ENCODE peak calls at places on chromosomes 11 and 22, in four cellular contexts. One of them, this sample, is unnamed.
A peak's percentile ranks its signal among the peaks of the same experiment; 100 is the strongest.

GRCh38 chr11:130451261-130452019 is 3.0 kb downstream of the ADAMTS15 start:
- DNase-seq in stimulated activated naive CD8-positive, alpha-beta T cell treated with anti-CD3 and anti-CD28 coated beads, Interleukin-15, Interleukin-2, amounts not matched to agents 100 U/mL and 50 U/mL, for 24 hours: no peak
- DNase-seq in substantia nigra: no peak
- DNase-seq in occipital lobe: no peak
- DNase-seq in this sample: no peak

GRCh38 chr22:40218723-40219294 is 41.1 kb downstream of the TNRC6B start:
- DNase-seq in stimulated activated naive CD8-positive, alpha-beta T cell treated with anti-CD3 and anti-CD28 coated beads, Interleukin-15, Interleukin-2, amounts not matched to agents 100 U/mL and 50 U/mL, for 24 hours: no peak
- DNase-seq in occipital lobe: no peak
- DNase-seq in substantia nigra: no peak
- DNase-seq in this sample: no peak

GRCh38 chr11:44773351-44773965 is 46.7 kb downstream of the TSPAN18 start:
- DNase-seq in stimulated activated naive CD8-positive, alpha-beta T cell treated with anti-CD3 and anti-CD28 coated beads, Interleukin-15, Interleukin-2, amounts not matched to agents 100 U/mL and 50 U/mL, for 24 hours: no peak
- DNase-seq in occipital lobe: no peak
- DNase-seq in substantia nigra: no peak
- DNase-seq in this sample: no peak

GRCh38 chr22:24834845-24835570 is 29.0 kb downstream of the SGSM1 start:
- DNase-seq in stimulated activated naive CD8-positive, alpha-beta T cell treated with anti-CD3 and anti-CD28 coated beads, Interleukin-15, Interleukin-2, amounts not matched to agents 100 U/mL and 50 U/mL, for 24 hours: no peak
- DNase-seq in substantia nigra: no peak
- DNase-seq in occipital lobe: no peak
- DNase-seq in this sample: no peak

GRCh38 chr11:13008625-13009475 is at the start of gene RASSF10:
- DNase-seq in occipital lobe: no peak
- DNase-seq in substantia nigra: peak; percentile 18
- DNase-seq in stimulated activated naive CD8-positive, alpha-beta T cell treated with anti-CD3 and anti-CD28 coated beads, Interleukin-15, Interleukin-2, amounts not matched to agents 100 U/mL and 50 U/mL, for 24 hours: peak; percentile 19
- DNase-seq in this sample: peak; percentile 65

GRCh38 chr11:32615422-32615821 is 31.8 kb downstream of the EIF3M start:
- DNase-seq in occipital lobe: no peak
- DNase-seq in substantia nigra: no peak
- DNase-seq in stimulated activated naive CD8-positive, alpha-beta T cell treated with anti-CD3 and anti-CD28 coated beads, Interleukin-15, Interleukin-2, amounts not matched to agents 100 U/mL and 50 U/mL, for 24 hours: no peak
- DNase-seq in this sample: no peak

GRCh38 chr11:569273-569885 is 6.9 kb upstream of the PHRF1 start:
- DNase-seq in substantia nigra: no peak
- DNase-seq in stimulated activated naive CD8-positive, alpha-beta T cell treated with anti-CD3 and anti-CD28 coated beads, Interleukin-15, Interleukin-2, amounts not matched to agents 100 U/mL and 50 U/mL, for 24 hours: no peak
- DNase-seq in occipital lobe: no peak
- DNase-seq in this sample: no peak

GRCh38 chr11:110759972-110760381 is 47.7 kb upstream of the ARHGAP20 start:
- DNase-seq in substantia nigra: no peak
- DNase-seq in stimulated activated naive CD8-positive, alpha-beta T cell treated with anti-CD3 and anti-CD28 coated beads, Interleukin-15, Interleukin-2, amounts not matched to agents 100 U/mL and 50 U/mL, for 24 hours: no peak
- DNase-seq in occipital lobe: no peak
- DNase-seq in this sample: no peak

GRCh38 chr11:72598901-72599300 is 75.3 kb downstream of the PDE2A start:
- DNase-seq in occipital lobe: no peak
- DNase-seq in substantia nigra: peak; percentile 23
- DNase-seq in stimulated activated naive CD8-positive, alpha-beta T cell treated with anti-CD3 and anti-CD28 coated beads, Interleukin-15, Interleukin-2, amounts not matched to agents 100 U/mL and 50 U/mL, for 24 hours: no peak
- DNase-seq in this sample: peak; percentile 67

GRCh38 chr11:59200421-59200746 is 12.3 kb downstream of the MPEG1 start:
- DNase-seq in occipital lobe: no peak
- DNase-seq in substantia nigra: no peak
- DNase-seq in stimulated activated naive CD8-positive, alpha-beta T cell treated with anti-CD3 and anti-CD28 coated beads, Interleukin-15, Interleukin-2, amounts not matched to agents 100 U/mL and 50 U/mL, for 24 hours: no peak
- DNase-seq in this sample: no peak

GRCh38 chr22:28942801-28943500 is 59.6 kb downstream of the ZNRF3 start:
- DNase-seq in substantia nigra: no peak
- DNase-seq in occipital lobe: no peak
- DNase-seq in stimulated activated naive CD8-positive, alpha-beta T cell treated with anti-CD3 and anti-CD28 coated beads, Interleukin-15, Interleukin-2, amounts not matched to agents 100 U/mL and 50 U/mL, for 24 hours: no peak
- DNase-seq in this sample: no peak

GRCh38 chr22:35257002-35257320 is 332 bp upstream of the HMGXB4 start:
- DNase-seq in substantia nigra: no peak
- DNase-seq in occipital lobe: no peak
- DNase-seq in stimulated activated naive CD8-positive, alpha-beta T cell treated with anti-CD3 and anti-CD28 coated beads, Interleukin-15, Interleukin-2, amounts not matched to agents 100 U/mL and 50 U/mL, for 24 hours: no peak
- DNase-seq in this sample: no peak

GRCh38 chr11:62372871-62373270 is 35.6 kb downstream of the ASRGL1 start:
- DNase-seq in stimulated activated naive CD8-positive, alpha-beta T cell treated with anti-CD3 and anti-CD28 coated beads, Interleukin-15, Interleukin-2, amounts not matched to agents 100 U/mL and 50 U/mL, for 24 hours: no peak
- DNase-seq in occipital lobe: no peak
- DNase-seq in substantia nigra: no peak
- DNase-seq in this sample: no peak

GRCh38 chr11:59224419-59224928 is 11.7 kb upstream of the MPEG1 start:
- DNase-seq in occipital lobe: no peak
- DNase-seq in substantia nigra: no peak
- DNase-seq in stimulated activated naive CD8-positive, alpha-beta T cell treated with anti-CD3 and anti-CD28 coated beads, Interleukin-15, Interleukin-2, amounts not matched to agents 100 U/mL and 50 U/mL, for 24 hours: no peak
- DNase-seq in this sample: no peak

GRCh38 chr22:33875316-33875715 is 45.0 kb downstream of the LARGE1 start:
- DNase-seq in substantia nigra: no peak
- DNase-seq in stimulated activated naive CD8-positive, alpha-beta T cell treated with anti-CD3 and anti-CD28 coated beads, Interleukin-15, Interleukin-2, amounts not matched to agents 100 U/mL and 50 U/mL, for 24 hours: no peak
- DNase-seq in occipital lobe: no peak
- DNase-seq in this sample: no peak

GRCh38 chr22:39528080-39528661 is 4.4 kb downstream of the RPS19BP1 start:
- DNase-seq in substantia nigra: no peak
- DNase-seq in stimulated activated naive CD8-positive, alpha-beta T cell treated with anti-CD3 and anti-CD28 coated beads, Interleukin-15, Interleukin-2, amounts not matched to agents 100 U/mL and 50 U/mL, for 24 hours: no peak
- DNase-seq in occipital lobe: no peak
- DNase-seq in this sample: no peak

GRCh38 chr11:86370171-86370570 is 4.5 kb upstream of the CCDC81 start:
- DNase-seq in occipital lobe: no peak
- DNase-seq in stimulated activated naive CD8-positive, alpha-beta T cell treated with anti-CD3 and anti-CD28 coated beads, Interleukin-15, Interleukin-2, amounts not matched to agents 100 U/mL and 50 U/mL, for 24 hours: no peak
- DNase-seq in substantia nigra: no peak
- DNase-seq in this sample: no peak

GRCh38 chr11:26323837-26324236 is 8.1 kb upstream of the ANO3 start:
- DNase-seq in substantia nigra: no peak
- DNase-seq in stimulated activated naive CD8-positive, alpha-beta T cell treated with anti-CD3 and anti-CD28 coated beads, Interleukin-15, Interleukin-2, amounts not matched to agents 100 U/mL and 50 U/mL, for 24 hours: no peak
- DNase-seq in occipital lobe: no peak
- DNase-seq in this sample: no peak

GRCh38 chr11:44992181-44992582 is 41.5 kb upstream of the TP53I11 start:
- DNase-seq in substantia nigra: no peak
- DNase-seq in stimulated activated naive CD8-positive, alpha-beta T cell treated with anti-CD3 and anti-CD28 coated beads, Interleukin-15, Interleukin-2, amounts not matched to agents 100 U/mL and 50 U/mL, for 24 hours: no peak
- DNase-seq in occipital lobe: no peak
- DNase-seq in this sample: no peak

GRCh38 chr22:50485221-50486131 is 1.2 kb upstream of the MIOX start:
- DNase-seq in substantia nigra: no peak
- DNase-seq in stimulated activated naive CD8-positive, alpha-beta T cell treated with anti-CD3 and anti-CD28 coated beads, Interleukin-15, Interleukin-2, amounts not matched to agents 100 U/mL and 50 U/mL, for 24 hours: no peak
- DNase-seq in occipital lobe: no peak
- DNase-seq in this sample: no peak

GRCh38 chr11:19116971-19117759 is at the start of gene ZDHHC13:
- DNase-seq in substantia nigra: peak; percentile 83
- DNase-seq in stimulated activated naive CD8-positive, alpha-beta T cell treated with anti-CD3 and anti-CD28 coated beads, Interleukin-15, Interleukin-2, amounts not matched to agents 100 U/mL and 50 U/mL, for 24 hours: peak; percentile 96
- DNase-seq in occipital lobe: peak; percentile 93
- DNase-seq in this sample: peak; percentile 96

GRCh38 chr11:134558258-134558835 is 146.3 kb upstream of the B3GAT1 start:
- DNase-seq in substantia nigra: no peak
- DNase-seq in stimulated activated naive CD8-positive, alpha-beta T cell treated with anti-CD3 and anti-CD28 coated beads, Interleukin-15, Interleukin-2, amounts not matched to agents 100 U/mL and 50 U/mL, for 24 hours: no peak
- DNase-seq in occipital lobe: no peak
- DNase-seq in this sample: no peak

GRCh38 chr11:16737860-16738197 is 618 bp upstream of the C11orf58 start:
- DNase-seq in stimulated activated naive CD8-positive, alpha-beta T cell treated with anti-CD3 and anti-CD28 coated beads, Interleukin-15, Interleukin-2, amounts not matched to agents 100 U/mL and 50 U/mL, for 24 hours: peak; percentile 18
- DNase-seq in substantia nigra: no peak
- DNase-seq in occipital lobe: no peak
- DNase-seq in this sample: no peak

GRCh38 chr11:18749681-18750319 is 23.8 kb upstream of the IGSF22 start:
- DNase-seq in substantia nigra: peak; percentile 34
- DNase-seq in occipital lobe: peak; percentile 82
- DNase-seq in stimulated activated naive CD8-positive, alpha-beta T cell treated with anti-CD3 and anti-CD28 coated beads, Interleukin-15, Interleukin-2, amounts not matched to agents 100 U/mL and 50 U/mL, for 24 hours: no peak
- DNase-seq in this sample: peak; percentile 82

GRCh38 chr11:72091292-72091691 is 10.6 kb downstream of the LRRC51 start:
- DNase-seq in occipital lobe: peak; percentile 42
- DNase-seq in substantia nigra: peak; percentile 63
- DNase-seq in stimulated activated naive CD8-positive, alpha-beta T cell treated with anti-CD3 and anti-CD28 coated beads, Interleukin-15, Interleukin-2, amounts not matched to agents 100 U/mL and 50 U/mL, for 24 hours: peak; percentile 66
- DNase-seq in this sample: peak; percentile 87

GRCh38 chr11:10659339-10660216 is 34.0 kb downstream of the IRAG1 start:
- DNase-seq in occipital lobe: peak; percentile 11
- DNase-seq in stimulated activated naive CD8-positive, alpha-beta T cell treated with anti-CD3 and anti-CD28 coated beads, Interleukin-15, Interleukin-2, amounts not matched to agents 100 U/mL and 50 U/mL, for 24 hours: no peak
- DNase-seq in substantia nigra: no peak
- DNase-seq in this sample: no peak

GRCh38 chr11:125164422-125165110 is at the start of gene PKNOX2:
- DNase-seq in occipital lobe: peak; percentile 89
- DNase-seq in stimulated activated naive CD8-positive, alpha-beta T cell treated with anti-CD3 and anti-CD28 coated beads, Interleukin-15, Interleukin-2, amounts not matched to agents 100 U/mL and 50 U/mL, for 24 hours: peak; percentile 78
- DNase-seq in substantia nigra: peak; percentile 84
- DNase-seq in this sample: peak; percentile 85

GRCh38 chr11:10490032-10490397 is 35.0 kb downstream of the AMPD3 start:
- DNase-seq in stimulated activated naive CD8-positive, alpha-beta T cell treated with anti-CD3 and anti-CD28 coated beads, Interleukin-15, Interleukin-2, amounts not matched to agents 100 U/mL and 50 U/mL, for 24 hours: no peak
- DNase-seq in substantia nigra: no peak
- DNase-seq in occipital lobe: no peak
- DNase-seq in this sample: no peak

GRCh38 chr22:19902245-19902699 is 39.3 kb upstream of the COMT start:
- DNase-seq in substantia nigra: no peak
- DNase-seq in occipital lobe: no peak
- DNase-seq in stimulated activated naive CD8-positive, alpha-beta T cell treated with anti-CD3 and anti-CD28 coated beads, Interleukin-15, Interleukin-2, amounts not matched to agents 100 U/mL and 50 U/mL, for 24 hours: no peak
- DNase-seq in this sample: no peak

This sample was measured in Ammon's horn.